ENCODE peak calls at places on chromosomes 1 and 21, in ten cellular contexts. N is PC-3, J is tibial nerve, S is uterus, O is thoracic aorta, F is neural progenitor cell, I is GM23338, D is AG04450, L is foreskin keratinocyte, E is heart right ventricle. Q is an unnamed sample. For H3K27me3, the result is how much of the 10 kb centered on the place peaks cover.

GRCh38 chr1:36256558-36257374 is 32.5 kb downstream of the THRAP3 start:
- DNase-seq in N (no peak), J (no peak), S (no peak), O (no peak), F (no peak), I (no peak), D (no peak), L (no peak), E (no peak), Q (no peak)

GRCh38 chr1:230345139-230345885 is 80.8 kb downstream of the PGBD5 start:
- DNase-seq in N (no peak), J (no peak), S (no peak), O (no peak), F (no peak), I (no peak), D (no peak), L (no peak), E (no peak), Q (no peak)

GRCh38 chr1:210597555-210598134 is 268.9 kb downstream of the HHAT start:
- DNase-seq in N (peak), J (no peak), S (no peak), O (no peak), F (no peak), I (no peak), D (peak), L (peak), E (no peak), Q (peak)

GRCh38 chr1:59333626-59334277 is 36.9 kb downstream of the FGGY start:
- DNase-seq in N (no peak), J (no peak), S (no peak), O (no peak), F (no peak), I (no peak), D (no peak), L (peak), E (no peak), Q (no peak)

GRCh38 chr1:151145158-151146071 is 1.0 kb downstream of the SEMA6C start:
- DNase-seq in N (no peak), J (no peak), S (no peak), O (no peak), F (peak), I (peak), D (no peak), L (no peak), E (peak), Q (peak)

GRCh38 chr21:15841856-15842564 is 112.2 kb downstream of the USP25 start:
- DNase-seq in N (peak), J (no peak), S (no peak), O (no peak), F (no peak), I (no peak), D (peak), L (peak), E (no peak), Q (peak)

GRCh38 chr1:67053535-67053784 is 488 bp downstream of the SLC35D1 start:
- DNase-seq in N (peak), J (no peak), S (peak), O (no peak), F (peak), I (peak), D (no peak), L (no peak), E (peak), Q (peak)

GRCh38 chr1:8472668-8473067 is 154.8 kb downstream of the SLC45A1 start:
- DNase-seq in N (no peak), J (no peak), S (no peak), O (no peak), F (no peak), I (no peak), D (no peak), L (no peak), E (no peak), Q (no peak)

GRCh38 chr1:244226440-244226839 is 175.4 kb downstream of the ZBTB18 start:
- DNase-seq in N (peak), J (no peak), S (no peak), O (no peak), F (no peak), I (no peak), D (no peak), L (peak), E (no peak), Q (no peak)

GRCh38 chr1:27071049-27071416 is 58.4 kb upstream of the TENT5B start:
- DNase-seq in N (no peak), J (no peak), S (no peak), O (no peak), F (peak), I (peak), D (no peak), L (peak), E (peak), Q (peak)

GRCh38 chr1:171421413-171422020 is 63.8 kb upstream of the PRRC2C start:
- DNase-seq in N (no peak), J (no peak), S (no peak), O (no peak), F (no peak), I (no peak), D (no peak), L (no peak), E (no peak), Q (no peak)

GRCh38 chr1:41499591-41499990 is 15.1 kb upstream of the EDN2 start:
- DNase-seq in N (no peak), J (no peak), S (no peak), O (no peak), F (no peak), I (no peak), D (no peak), L (no peak), E (no peak), Q (no peak)

GRCh38 chr21:17765207-17765606 is 53.9 kb downstream of the C21orf91 start:
- DNase-seq in N (no peak), J (no peak), S (no peak), O (no peak), F (no peak), I (no peak), D (no peak), L (no peak), E (no peak), Q (no peak)

GRCh38 chr1:35642472-35642955 is 1.2 kb upstream of the PSMB2 start:
- DNase-seq in N (no peak), J (no peak), S (no peak), O (no peak), F (no peak), I (no peak), D (no peak), L (no peak), E (no peak), Q (peak)

GRCh38 chr1:225877570-225877969 is 4.6 kb downstream of the TMEM63A start:
- DNase-seq in N (peak), J (peak), S (peak), O (no peak), F (peak), I (peak), D (no peak), L (no peak), E (peak), Q (peak)

GRCh38 chr1:23964235-23964668 is 4.6 kb downstream of the PNRC2 start:
- DNase-seq in N (no peak), J (no peak), S (no peak), O (no peak), F (no peak), I (no peak), D (no peak), L (no peak), E (no peak), Q (no peak)

GRCh38 chr1:59354754-59355337 is 58.0 kb downstream of the FGGY start:
- DNase-seq in N (no peak), J (peak), S (peak), O (no peak), F (no peak), I (no peak), D (no peak), L (no peak), E (no peak), Q (no peak)

GRCh38 chr1:71157151-71157550 is 76.3 kb upstream of the ZRANB2 start:
- DNase-seq in N (no peak), J (no peak), S (no peak), O (no peak), F (no peak), I (no peak), D (no peak), L (no peak), E (no peak), Q (no peak)

GRCh38 chr1:36752891-36753361 is 270.2 kb upstream of the CSF3R start:
- DNase-seq in N (peak), J (no peak), S (no peak), O (no peak), F (no peak), I (no peak), D (no peak), L (no peak), E (no peak), Q (no peak)

GRCh38 chr21:36765229-36765628 is 66.3 kb downstream of the SIM2 start:
- DNase-seq in N (no peak), J (no peak), S (no peak), O (no peak), F (no peak), I (no peak), D (no peak), L (peak), E (no peak), Q (no peak)

GRCh38 chr1:32701951-32702598 is 495 bp downstream of the SYNC start:
- DNase-seq in N (peak), J (no peak), S (peak), O (no peak), F (peak), I (peak), D (no peak), L (peak), E (peak), Q (peak)

GRCh38 chr1:166839600-166840308 is 479 bp downstream of the POGK start:
- DNase-seq in N (peak), J (no peak), S (peak), O (no peak), F (peak), I (peak), D (no peak), L (peak), E (peak), Q (no peak)

GRCh38 chr1:7301346-7301993 is 469.6 kb upstream of the VAMP3 start:
- DNase-seq in N (no peak), J (no peak), S (no peak), O (no peak), F (no peak), I (no peak), D (no peak), L (no peak), E (no peak), Q (peak)

GRCh38 chr1:19762175-19762779 is 37.4 kb downstream of the TMCO4 start:
- DNase-seq in N (peak), J (no peak), S (peak), O (no peak), F (peak), I (peak), D (no peak), L (no peak), E (no peak), Q (peak)

GRCh38 chr1:59520759-59521442 is 224.0 kb downstream of the FGGY start:
- DNase-seq in N (no peak), J (no peak), S (peak), O (no peak), F (no peak), I (no peak), D (peak), L (no peak), E (no peak), Q (peak)

GRCh38 chr1:186187601-186188000 is 187.5 kb downstream of the TPR start:
- DNase-seq in N (peak), J (no peak), S (no peak), O (no peak), F (no peak), I (no peak), D (no peak), L (peak), E (no peak), Q (no peak)

GRCh38 chr1:2179283-2180013 is 15.1 kb downstream of the FAAP20 start:
- DNase-seq in N (no peak), J (no peak), S (no peak), O (no peak), F (no peak), I (no peak), D (no peak), L (no peak), E (no peak), Q (no peak)

GRCh38 chr1:37177230-37177864 is 143.0 kb upstream of the GRIK3 start:
- DNase-seq in N (peak), J (no peak), S (no peak), O (no peak), F (peak), I (peak), D (no peak), L (peak), E (no peak), Q (peak)

GRCh38 chr1:200753650-200754198 is 15.0 kb downstream of the CAMSAP2 start:
- DNase-seq in N (no peak), J (no peak), S (no peak), O (no peak), F (no peak), I (no peak), D (no peak), L (no peak), E (no peak), Q (no peak)

GRCh38 chr1:231934797-231935196 is 308.2 kb downstream of the DISC1 start:
- DNase-seq in N (peak), J (no peak), S (no peak), O (no peak), F (peak), I (no peak), D (no peak), L (peak), E (no peak), Q (no peak)

GRCh38 chr21:32184485-32184884 is 94.4 kb downstream of the MIS18A start:
- DNase-seq in N (no peak), J (no peak), S (no peak), O (no peak), F (no peak), I (peak), D (no peak), L (no peak), E (no peak), Q (no peak)

GRCh38 chr21:34899760-34900159 is 149.3 kb downstream of the RUNX1 start:
- DNase-seq in N (no peak), J (no peak), S (no peak), O (no peak), F (no peak), I (no peak), D (no peak), L (no peak), E (no peak), Q (no peak)

GRCh38 chr1:159091547-159092397 is 15.2 kb upstream of the AIM2 start:
- DNase-seq in N (peak), J (no peak), S (no peak), O (no peak), F (no peak), I (no peak), D (peak), L (peak), E (no peak), Q (peak)

GRCh38 chr1:31666290-31666963 is 21.8 kb upstream of the PEF1 start:
- DNase-seq in N (peak), J (peak), S (no peak), O (no peak), F (no peak), I (no peak), D (no peak), L (peak), E (no peak), Q (no peak)

GRCh38 chr1:240310226-240310925 is 218.7 kb downstream of the FMN2 start:
- DNase-seq in N (peak), J (no peak), S (no peak), O (no peak), F (no peak), I (no peak), D (peak), L (no peak), E (no peak), Q (no peak)

GRCh38 chr1:152768847-152769533 is 6.0 kb upstream of the LCE1F start:
- DNase-seq in N (no peak), J (no peak), S (no peak), O (no peak), F (no peak), I (peak), D (no peak), L (no peak), E (no peak), Q (no peak)

GRCh38 chr1:25610822-25611630 is 5.6 kb upstream of the MAN1C1 start:
- DNase-seq in N (peak), J (no peak), S (no peak), O (no peak), F (no peak), I (no peak), D (no peak), L (no peak), E (no peak), Q (no peak)

GRCh38 chr1:25609921-25610320 is 6.7 kb upstream of the MAN1C1 start:
- DNase-seq in N (no peak), J (no peak), S (no peak), O (no peak), F (peak), I (peak), D (no peak), L (no peak), E (no peak), Q (no peak)

GRCh38 chr1:25613091-25613490 is 3.5 kb upstream of the MAN1C1 start:
- DNase-seq in N (no peak), J (no peak), S (no peak), O (no peak), F (no peak), I (no peak), D (no peak), L (no peak), E (no peak), Q (no peak)

GRCh38 chr1:25612421-25612820 is 4.2 kb upstream of the MAN1C1 start:
- DNase-seq in N (no peak), J (no peak), S (no peak), O (no peak), F (no peak), I (no peak), D (no peak), L (no peak), E (no peak), Q (no peak)

DNA sequence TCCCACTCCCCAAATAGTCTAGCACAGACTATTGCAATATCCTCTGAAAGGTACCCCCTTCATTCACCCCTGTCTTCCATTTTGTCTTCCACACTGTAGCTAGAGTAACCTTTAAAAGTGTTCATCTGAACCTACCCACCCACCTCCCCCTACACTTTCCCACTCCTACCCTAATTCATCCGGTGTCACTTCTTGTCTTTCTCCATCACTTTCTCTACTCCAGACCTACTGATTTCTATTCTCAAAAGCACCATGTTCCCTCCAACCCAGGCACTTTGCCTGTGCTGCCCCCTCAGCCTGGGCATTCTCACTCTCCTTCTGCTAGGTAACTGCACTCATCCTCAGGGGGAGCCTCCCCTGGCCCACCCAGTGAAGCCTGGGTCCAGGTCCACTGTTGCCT is 4.7 kb upstream of the MAN1C1 start:
- DNase-seq in N (no peak), J (no peak), S (no peak), O (no peak), F (no peak), I (no peak), D (no peak), L (no peak), E (no peak), Q (no peak)
- H3K27me3 ChIP-seq in N (under half), J (under half), S (under half), O (under half), F (half or more), I (under half), D (under half), L (half or more), E (under half), Q (under half)

GRCh38 chr1:93613895-93614294 is 67.7 kb downstream of the BCAR3 start:
- DNase-seq in N (no peak), J (no peak), S (peak), O (no peak), F (peak), I (no peak), D (no peak), L (no peak), E (peak), Q (peak)
- H3K27ac ChIP-seq in N (peak), J (peak), S (peak), O (peak), F (no peak), I (no peak), D (no peak), L (no peak), E (peak), Q (peak)

GRCh38 chr1:235329139-235329808 is 904 bp downstream of the GGPS1 start:
- DNase-seq in N (peak), J (no peak), S (peak), O (no peak), F (peak), I (peak), D (no peak), L (no peak), E (no peak), Q (peak)
- TF ChIP-seq CTCF in N (no peak), J (no peak), S (no peak), O (no peak), F (no peak), I (peak), D (no peak), L (peak), E (no peak), Q (no peak)

DNA sequence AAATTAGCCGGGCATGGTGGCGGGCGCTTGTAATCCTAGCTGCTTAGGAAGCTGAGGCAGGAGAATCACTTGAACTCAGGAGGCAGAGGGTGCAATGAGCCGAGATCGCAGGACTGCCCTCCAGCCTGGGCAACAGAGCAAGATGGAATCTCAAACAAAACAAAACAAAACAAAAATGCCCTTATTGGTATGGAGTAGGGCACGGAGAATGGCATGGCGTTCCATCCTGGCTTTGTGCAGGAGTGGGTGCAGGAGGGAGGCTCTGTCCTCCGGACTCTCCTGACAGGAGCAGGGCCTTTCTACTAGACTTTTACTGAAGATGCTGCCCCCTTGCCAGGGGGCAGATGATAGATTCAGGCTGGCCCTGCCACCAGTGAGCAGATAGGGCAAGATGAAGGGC is 1.0 kb downstream of the TMEM61 start:
- DNase-seq in N (no peak), J (no peak), S (no peak), O (no peak), F (no peak), I (no peak), D (no peak), L (no peak), E (no peak), Q (no peak)
- H3K27me3 ChIP-seq in N (under half), J (under half), S (under half), O (under half), F (half or more), I (under half), D (half or more), L (under half), E (under half), Q (under half)

GRCh38 chr1:168708698-168709406 is 20.2 kb downstream of the DPT start:
- DNase-seq in N (peak), J (no peak), S (no peak), O (no peak), F (no peak), I (no peak), D (no peak), L (no peak), E (no peak), Q (no peak)

GRCh38 chr1:168709407-168709891 is 19.6 kb downstream of the DPT start:
- DNase-seq in N (no peak), J (no peak), S (peak), O (no peak), F (peak), I (no peak), D (no peak), L (peak), E (no peak), Q (peak)

GRCh38 chr1:168709896-168710305 is 19.1 kb downstream of the DPT start:
- DNase-seq in N (peak), J (no peak), S (no peak), O (no peak), F (no peak), I (no peak), D (no peak), L (peak), E (no peak), Q (peak)

GRCh38 chr1:168700565-168701331 is 28.3 kb downstream of the DPT start:
- DNase-seq in N (no peak), J (no peak), S (no peak), O (no peak), F (no peak), I (no peak), D (no peak), L (no peak), E (no peak), Q (no peak)

DNA sequence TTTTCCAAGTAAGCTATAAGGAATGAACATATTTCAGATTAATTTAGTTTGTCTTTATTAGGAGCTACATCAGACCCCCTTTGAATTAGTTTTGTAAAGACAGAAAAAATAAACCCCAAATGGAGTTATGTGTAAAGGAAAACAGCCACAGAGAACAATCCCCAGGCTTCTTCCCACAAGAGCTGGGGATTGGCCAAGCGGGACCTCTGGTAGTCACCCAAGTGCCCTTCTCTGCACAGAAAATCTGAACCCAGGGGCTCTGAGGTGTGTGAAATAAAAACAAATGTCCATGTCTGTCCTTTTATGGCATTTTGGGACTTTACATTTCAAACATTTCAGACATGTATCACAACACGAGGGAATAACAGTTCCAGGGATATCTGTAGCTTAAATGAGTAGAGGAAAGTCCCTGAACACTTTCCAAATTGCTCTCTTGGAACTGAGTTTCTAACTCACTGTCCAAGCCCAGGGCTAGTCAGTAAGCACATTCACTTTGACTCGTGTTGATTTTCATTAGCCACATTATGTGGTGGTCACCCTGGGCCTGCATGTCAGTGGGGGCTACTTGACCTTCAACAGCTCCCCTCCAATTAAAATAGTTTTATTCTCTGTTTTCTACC is 22.5 kb downstream of the DPT start:
- DNase-seq in N (no peak), J (no peak), S (no peak), O (no peak), F (no peak), I (no peak), D (no peak), L (no peak), E (no peak), Q (no peak)
- H3K27ac ChIP-seq in N (no peak), J (no peak), S (peak), O (no peak), F (no peak), I (no peak), D (no peak), L (no peak), E (peak), Q (no peak)

GRCh38 chr1:176843352-176844297 is 320.9 kb downstream of the ASTN1 start:
- DNase-seq in N (peak), J (no peak), S (peak), O (no peak), F (peak), I (peak), D (peak), L (peak), E (no peak), Q (no peak)
- TF ChIP-seq CTCF in N (peak), J (peak), S (peak), O (peak), F (peak), I (peak), D (peak), L (peak), E (peak), Q (peak)